ENCODE peak calls at places on chromosomes 1 and 21, in four cellular contexts. One of them, this sample, is unnamed.
A peak's percentile ranks its signal among the peaks of the same experiment; 100 is the strongest.

GRCh38 chr1:12172959-12173358 is 6.2 kb downstream of the TNFRSF1B start:
- DNase-seq in K562: no peak
- DNase-seq in GM12878: no peak
- DNase-seq in HepG2: no peak
- DNase-seq in this sample: no peak

GRCh38 chr21:31011412-31011811 is 26.9 kb downstream of the KRTAP19-8 start:
- DNase-seq in GM12878: no peak
- DNase-seq in HepG2: no peak
- DNase-seq in K562: no peak
- DNase-seq in this sample: no peak

GRCh38 chr1:24351247-24351646 is 32.1 kb downstream of the GRHL3 start:
- DNase-seq in K562: no peak
- DNase-seq in HepG2: no peak
- DNase-seq in GM12878: peak; percentile 17
- DNase-seq in this sample: no peak

GRCh38 chr1:21268281-21269239 is 21.7 kb downstream of the ECE1 start:
- DNase-seq in GM12878: no peak
- DNase-seq in K562: no peak
- DNase-seq in HepG2: no peak
- DNase-seq in this sample: no peak

GRCh38 chr1:195958131-195958530 is 650.1 kb downstream of the KCNT2 start:
- DNase-seq in HepG2: no peak
- DNase-seq in GM12878: no peak
- DNase-seq in K562: no peak
- DNase-seq in this sample: no peak

GRCh38 chr1:152359906-152360305 is at the start of gene FLG2:
- DNase-seq in HepG2: no peak
- DNase-seq in GM12878: no peak
- DNase-seq in K562: no peak
- DNase-seq in this sample: no peak

GRCh38 chr1:113452921-113453770 is 62.8 kb downstream of the MAGI3 start:
- DNase-seq in GM12878: no peak
- DNase-seq in HepG2: peak; percentile 32
- DNase-seq in K562: peak; percentile 17
- DNase-seq in this sample: peak; percentile 31

GRCh38 chr1:223114871-223115270 is 28.2 kb downstream of the TLR5 start:
- DNase-seq in HepG2: no peak
- DNase-seq in GM12878: no peak
- DNase-seq in K562: no peak
- DNase-seq in this sample: no peak

GRCh38 chr1:87508247-87508646 is 179.6 kb downstream of the LMO4 start:
- DNase-seq in K562: no peak
- DNase-seq in GM12878: no peak
- DNase-seq in HepG2: no peak
- DNase-seq in this sample: no peak

GRCh38 chr21:15742052-15742451 is 12.3 kb downstream of the USP25 start:
- DNase-seq in HepG2: peak; percentile 81
- DNase-seq in K562: peak; percentile 36
- DNase-seq in GM12878: no peak
- DNase-seq in this sample: no peak

GRCh38 chr1:232705815-232706575 is 76.1 kb upstream of the SIPA1L2 start:
- DNase-seq in GM12878: no peak
- DNase-seq in HepG2: no peak
- DNase-seq in K562: no peak
- DNase-seq in this sample: no peak

GRCh38 chr1:192066202-192066601 is 92.1 kb upstream of the RGS18 start:
- DNase-seq in K562: no peak
- DNase-seq in HepG2: no peak
- DNase-seq in GM12878: no peak
- DNase-seq in this sample: no peak

GRCh38 chr1:219587817-219588561 is 24.9 kb downstream of the ZC3H11B start:
- DNase-seq in GM12878: no peak
- DNase-seq in K562: no peak
- DNase-seq in HepG2: no peak
- DNase-seq in this sample: no peak

GRCh38 chr1:29767769-29768425 is 531.6 kb downstream of the PTPRU start:
- DNase-seq in HepG2: no peak
- DNase-seq in GM12878: no peak
- DNase-seq in K562: no peak
- DNase-seq in this sample: no peak

GRCh38 chr1:17874665-17875064 is 119.5 kb downstream of the ACTL8 start:
- DNase-seq in GM12878: no peak
- DNase-seq in K562: no peak
- DNase-seq in HepG2: no peak
- DNase-seq in this sample: no peak

GRCh38 chr1:154519661-154520060 is 17.4 kb upstream of the SHE start:
- DNase-seq in HepG2: no peak
- DNase-seq in K562: no peak
- DNase-seq in GM12878: no peak
- DNase-seq in this sample: no peak

GRCh38 chr1:53589043-53589887 is 130.1 kb downstream of the DMRTB1 start:
- DNase-seq in GM12878: no peak
- DNase-seq in HepG2: no peak
- DNase-seq in K562: no peak
- DNase-seq in this sample: no peak

GRCh38 chr21:39073717-39074116 is 109.5 kb downstream of the PSMG1 start:
- DNase-seq in GM12878: no peak
- DNase-seq in K562: no peak
- DNase-seq in HepG2: no peak
- DNase-seq in this sample: no peak

GRCh38 chr1:200877839-200878551 is 5.2 kb downstream of the GPR25 start:
- DNase-seq in K562: no peak
- DNase-seq in HepG2: no peak
- DNase-seq in GM12878: peak; percentile 89
- DNase-seq in this sample: no peak

GRCh38 chr21:31386006-31386405 is 41.9 kb upstream of the TIAM1 start:
- DNase-seq in HepG2: no peak
- DNase-seq in GM12878: no peak
- DNase-seq in K562: peak; percentile 19
- DNase-seq in this sample: no peak

GRCh38 chr1:61301824-61302652 is 219.7 kb downstream of the NFIA start:
- DNase-seq in K562: no peak
- DNase-seq in HepG2: peak; percentile 56
- DNase-seq in GM12878: no peak
- DNase-seq in this sample: no peak

GRCh38 chr1:112196731-112197130 is 199.3 kb upstream of the CTTNBP2NL start:
- DNase-seq in K562: no peak
- DNase-seq in GM12878: no peak
- DNase-seq in HepG2: no peak
- DNase-seq in this sample: no peak

GRCh38 chr1:201269900-201270410 is 13.4 kb upstream of the PKP1 start:
- DNase-seq in HepG2: no peak
- DNase-seq in GM12878: no peak
- DNase-seq in K562: no peak
- DNase-seq in this sample: no peak

GRCh38 chr1:183022202-183023145 is 746 bp upstream of the LAMC1 start:
- DNase-seq in HepG2: peak; percentile 73
- DNase-seq in K562: peak; percentile 21
- DNase-seq in GM12878: peak; percentile 49
- DNase-seq in this sample: peak; percentile 58

GRCh38 chr21:17554619-17555472 is 42.0 kb downstream of the CXADR start:
- DNase-seq in K562: no peak
- DNase-seq in GM12878: no peak
- DNase-seq in HepG2: peak; percentile 32
- DNase-seq in this sample: peak; percentile 19

GRCh38 chr1:11550664-11551283 is 71.8 kb downstream of the DISP3 start:
- DNase-seq in GM12878: no peak
- DNase-seq in K562: peak; percentile 93
- DNase-seq in HepG2: peak; percentile 68
- DNase-seq in this sample: peak; percentile 86

GRCh38 chr1:7470904-7471638 is 300.0 kb upstream of the VAMP3 start:
- DNase-seq in K562: no peak
- DNase-seq in HepG2: no peak
- DNase-seq in GM12878: peak; percentile 23
- DNase-seq in this sample: no peak

GRCh38 chr1:82059931-82060330 is 259.2 kb downstream of the ADGRL2 start:
- DNase-seq in HepG2: no peak
- DNase-seq in K562: no peak
- DNase-seq in GM12878: no peak
- DNase-seq in this sample: no peak

GRCh38 chr1:82065917-82066316 is 265.2 kb downstream of the ADGRL2 start:
- DNase-seq in K562: no peak
- DNase-seq in HepG2: no peak
- DNase-seq in GM12878: no peak
- DNase-seq in this sample: no peak

GRCh38 chr1:82062206-82062605 is 261.5 kb downstream of the ADGRL2 start:
- DNase-seq in HepG2: peak; percentile 1
- DNase-seq in K562: no peak
- DNase-seq in GM12878: no peak
- DNase-seq in this sample: no peak

GRCh38 chr1:82064701-82065100 is 264.0 kb downstream of the ADGRL2 start:
- DNase-seq in K562: no peak
- DNase-seq in GM12878: no peak
- DNase-seq in HepG2: no peak
- DNase-seq in this sample: no peak
- TF ChIP-seq TARDBP in K562: no peak
- TF ChIP-seq TARDBP in GM12878: no peak
- TF ChIP-seq TARDBP in HepG2: no peak
- TF ChIP-seq TARDBP in this sample: no peak

DNA sequence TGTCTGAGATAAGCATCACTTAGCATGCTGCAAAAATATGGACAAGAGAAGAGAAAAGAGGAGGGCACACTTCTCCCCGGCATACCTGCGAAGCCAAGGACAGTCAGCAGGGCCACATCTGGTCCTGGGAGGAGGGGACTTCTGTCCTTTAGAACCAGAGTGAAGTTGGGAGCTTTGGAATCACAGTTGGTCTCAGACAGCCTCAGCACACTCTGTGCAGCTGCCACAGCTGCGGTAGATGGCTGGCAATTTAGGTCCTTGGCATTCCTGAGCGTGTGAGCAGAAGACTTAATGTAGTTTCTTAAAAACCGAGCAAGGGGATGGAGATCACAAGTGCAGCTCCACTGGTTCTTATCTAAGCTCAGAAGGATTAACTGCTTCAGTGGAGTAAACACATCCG is 32.3 kb downstream of the LRRC53 start:
- DNase-seq in GM12878: no peak
- DNase-seq in HepG2: no peak
- DNase-seq in K562: no peak
- DNase-seq in this sample: no peak
- TF ChIP-seq FOXM1 in GM12878: no peak
- TF ChIP-seq FOXM1 in HepG2: no peak
- TF ChIP-seq FOXM1 in K562: no peak
- TF ChIP-seq FOXM1 in this sample: no peak

DNA sequence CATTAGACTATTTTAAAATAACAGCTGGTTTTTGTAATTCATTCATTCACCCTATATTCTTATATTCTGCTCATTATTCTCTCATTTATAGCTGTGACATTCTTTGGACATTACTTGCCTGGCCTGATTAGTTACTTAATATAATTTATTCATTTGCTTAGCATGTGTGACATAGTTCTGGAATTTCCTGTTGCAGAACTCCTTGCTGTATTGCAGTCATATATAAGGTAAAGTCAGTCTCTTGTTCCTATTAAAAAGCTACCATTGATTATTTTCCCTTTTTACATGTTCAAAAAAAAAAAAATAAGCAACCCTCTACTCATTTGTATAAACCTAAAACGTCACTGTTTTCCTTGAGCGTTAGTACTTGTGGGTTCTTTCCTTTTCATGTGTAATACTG is 23.9 kb downstream of the GNAT2 start:
- DNase-seq in GM12878: no peak
- DNase-seq in HepG2: no peak
- DNase-seq in K562: no peak
- DNase-seq in this sample: no peak
- TF ChIP-seq BHLHE40 in GM12878: no peak
- TF ChIP-seq BHLHE40 in HepG2: no peak
- TF ChIP-seq BHLHE40 in K562: no peak
- TF ChIP-seq BHLHE40 in this sample: no peak

DNA sequence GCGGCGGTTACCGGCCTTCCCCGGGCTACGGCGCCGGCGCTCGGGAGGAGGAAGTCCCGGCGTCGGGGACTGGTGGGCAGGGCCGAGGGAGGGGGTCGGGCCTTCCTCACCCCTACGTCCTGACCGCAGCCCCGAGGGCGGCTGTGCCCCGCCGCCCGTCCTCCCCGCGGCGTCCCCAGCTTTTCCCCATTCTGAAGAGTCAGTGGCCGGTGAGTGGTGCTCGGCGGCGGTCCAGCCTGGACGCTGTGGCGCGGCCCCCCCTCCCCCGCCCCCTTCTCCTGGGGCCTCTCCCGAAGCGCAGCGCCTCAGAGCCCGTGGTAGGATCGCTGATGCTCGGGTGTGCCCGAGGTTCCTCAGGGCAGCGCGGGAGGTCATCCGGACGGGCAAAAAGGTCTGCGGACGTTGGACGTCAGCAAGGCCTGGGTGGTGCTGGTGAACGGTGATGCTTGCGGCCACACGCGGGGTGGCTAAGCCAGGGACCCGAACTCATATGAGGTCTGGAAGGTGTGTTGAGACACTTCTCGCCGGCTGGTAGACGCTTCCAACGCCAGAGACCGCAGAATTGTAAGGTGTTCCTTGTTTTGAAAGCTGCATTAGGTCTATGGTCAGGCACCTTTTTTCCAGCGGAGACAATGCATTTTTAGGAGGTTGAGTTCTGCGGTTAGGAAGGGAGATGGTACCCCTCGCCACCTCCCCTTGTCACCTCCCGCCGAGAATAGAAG is 725 bp downstream of the SLC25A33 start:
- DNase-seq in HepG2: no peak
- DNase-seq in K562: peak; percentile 84
- DNase-seq in GM12878: no peak
- DNase-seq in this sample: peak; percentile 54
- TF ChIP-seq TARDBP in HepG2: peak; percentile 63
- TF ChIP-seq TARDBP in K562: no peak
- TF ChIP-seq TARDBP in GM12878: no peak
- TF ChIP-seq TARDBP in this sample: no peak

GRCh38 chr1:90723561-90724108 is 6.5 kb upstream of the BARHL2 start:
- DNase-seq in HepG2: no peak
- DNase-seq in K562: no peak
- DNase-seq in GM12878: no peak
- DNase-seq in this sample: no peak

GRCh38 chr1:90722874-90723273 is 5.8 kb upstream of the BARHL2 start:
- DNase-seq in HepG2: no peak
- DNase-seq in K562: no peak
- DNase-seq in GM12878: no peak
- DNase-seq in this sample: no peak

GRCh38 chr1:90719321-90720136 is 2.4 kb upstream of the BARHL2 start:
- DNase-seq in GM12878: no peak
- DNase-seq in K562: no peak
- DNase-seq in HepG2: no peak
- DNase-seq in this sample: no peak

GRCh38 chr1:90720137-90720636 is 3.1 kb upstream of the BARHL2 start:
- DNase-seq in HepG2: no peak
- DNase-seq in GM12878: no peak
- DNase-seq in K562: no peak
- DNase-seq in this sample: no peak

GRCh38 chr1:90721210-90722194 is 4.4 kb upstream of the BARHL2 start:
- DNase-seq in GM12878: no peak
- DNase-seq in K562: peak; percentile 66
- DNase-seq in HepG2: peak; percentile 42
- DNase-seq in this sample: peak; percentile 78
- TF ChIP-seq FOXM1 in GM12878: no peak
- TF ChIP-seq FOXM1 in K562: no peak
- TF ChIP-seq FOXM1 in HepG2: no peak
- TF ChIP-seq FOXM1 in this sample: no peak

GRCh38 chr1:203271018-203271743 is 34.1 kb upstream of the BTG2 start:
- DNase-seq in GM12878: no peak
- DNase-seq in HepG2: no peak
- DNase-seq in K562: peak; percentile 66
- DNase-seq in this sample: peak; percentile 57
- TF ChIP-seq BHLHE40 in GM12878: no peak
- TF ChIP-seq BHLHE40 in HepG2: no peak
- TF ChIP-seq BHLHE40 in K562: no peak
- TF ChIP-seq BHLHE40 in this sample: no peak

GRCh38 chr21:43864313-43864805 is 664 bp upstream of the AGPAT3 start:
- DNase-seq in K562: peak; percentile 68
- DNase-seq in HepG2: no peak
- DNase-seq in GM12878: no peak
- DNase-seq in this sample: no peak
- TF ChIP-seq TARDBP in K562: no peak
- TF ChIP-seq TARDBP in HepG2: no peak
- TF ChIP-seq TARDBP in GM12878: no peak
- TF ChIP-seq TARDBP in this sample: no peak

This sample was measured in HEK293T.